ENCODE peak calls at places on chromosomes 1 and 21, in ten cellular contexts. I is NCI-H2081; N is activated naive CD4-positive, alpha-beta T cell; C is foreskin fibroblast; K is Right ventricle myocardium superior; E is activated gamma-delta T cell treated with Interleukin-2 at 50 U/mL for 16 hours; A is NCI-H1092 treated with DMSO at 0.1 percent for 48 hours; M is B cell; P is progenitor cell of endocrine pancreas; O is OCI-LY7. X is an unnamed sample.

GRCh38 chr1:201537966-201538617 is 835 bp upstream of the NAV1 start:
- DNase-seq in I (no peak), N (no peak), C (no peak), K (no peak), E (no peak), A (no peak), M (no peak), P (no peak), O (no peak), X (no peak)

GRCh38 chr21:44920694-44921604 is at the start of gene ITGB2:
- DNase-seq in I (no peak), N (no peak), C (no peak), K (peak; percentile 84), E (peak; percentile 68), A (no peak), M (peak; percentile 86), P (no peak), O (peak; percentile 20), X (no peak)

GRCh38 chr21:46124083-46124925 is 26.4 kb downstream of the COL6A2 start:
- DNase-seq in I (no peak), N (no peak), C (no peak), K (peak; percentile 34), E (peak; percentile 1), A (no peak), M (peak; percentile 28), P (peak; percentile 7), O (no peak), X (no peak)

GRCh38 chr1:42962641-42963377 is 4.1 kb upstream of the SLC2A1 start:
- DNase-seq in I (no peak), N (no peak), C (peak; percentile 72), K (no peak), E (no peak), A (peak; percentile 64), M (no peak), P (no peak), O (no peak), X (peak; percentile 97)

GRCh38 chr1:193335797-193336428 is 149.5 kb upstream of the B3GALT2 start:
- DNase-seq in I (no peak), N (no peak), C (peak; percentile 64), K (no peak), E (no peak), A (no peak), M (no peak), P (no peak), O (no peak), X (no peak)

GRCh38 chr21:42397291-42398129 is 1.7 kb upstream of the TMPRSS3 start:
- DNase-seq in I (no peak), N (no peak), C (no peak), K (no peak), E (no peak), A (no peak), M (peak; percentile 41), P (no peak), O (peak; percentile 25), X (no peak)

GRCh38 chr1:87329756-87330200 is 1.1 kb downstream of the LMO4 start:
- DNase-seq in I (no peak), N (no peak), C (no peak), K (no peak), E (no peak), A (peak; percentile 55), M (no peak), P (no peak), O (no peak), X (no peak)

GRCh38 chr1:14787604-14788003 is 189.1 kb downstream of the KAZN start:
- DNase-seq in I (no peak), N (no peak), C (no peak), K (no peak), E (no peak), A (no peak), M (no peak), P (peak; percentile 30), O (no peak), X (no peak)

GRCh38 chr1:151457911-151458882 is 1.1 kb downstream of the POGZ start:
- DNase-seq in I (peak; percentile 88), N (no peak), C (peak; percentile 60), K (peak; percentile 83), E (peak; percentile 48), A (peak; percentile 77), M (peak; percentile 75), P (peak; percentile 48), O (peak; percentile 65), X (peak; percentile 58)

GRCh38 chr1:222168621-222169020 is 379.3 kb downstream of the HHIPL2 start:
- DNase-seq in I (no peak), N (no peak), C (peak; percentile 26), K (no peak), E (no peak), A (no peak), M (no peak), P (no peak), O (no peak), X (no peak)

GRCh38 chr1:243621973-243622372 is 228.1 kb downstream of the AKT3 start:
- DNase-seq in I (no peak), N (no peak), C (no peak), K (no peak), E (no peak), A (no peak), M (no peak), P (no peak), O (no peak), X (no peak)

GRCh38 chr1:147837845-147838363 is 64.7 kb upstream of the GJA8 start:
- DNase-seq in I (no peak), N (no peak), C (no peak), K (no peak), E (no peak), A (no peak), M (no peak), P (no peak), O (no peak), X (no peak)

GRCh38 chr1:55882931-55883330 is 667.8 kb upstream of the USP24 start:
- DNase-seq in I (no peak), N (no peak), C (no peak), K (no peak), E (no peak), A (no peak), M (no peak), P (no peak), O (no peak), X (no peak)

GRCh38 chr21:28922368-28922767 is 70.3 kb downstream of the LTN1 start:
- DNase-seq in I (no peak), N (no peak), C (no peak), K (no peak), E (no peak), A (no peak), M (no peak), P (no peak), O (no peak), X (no peak)

GRCh38 chr1:10074059-10074854 is 41.5 kb downstream of the UBE4B start:
- DNase-seq in I (no peak), N (no peak), C (peak; percentile 95), K (no peak), E (peak; percentile 54), A (no peak), M (no peak), P (no peak), O (no peak), X (no peak)

GRCh38 chr1:34125721-34126380 is 39.2 kb downstream of the CSMD2 start:
- DNase-seq in I (no peak), N (no peak), C (no peak), K (no peak), E (no peak), A (no peak), M (no peak), P (no peak), O (no peak), X (no peak)

GRCh38 chr1:113325039-113325438 is 65.3 kb upstream of the MAGI3 start:
- DNase-seq in I (no peak), N (no peak), C (no peak), K (no peak), E (no peak), A (no peak), M (no peak), P (no peak), O (no peak), X (no peak)

GRCh38 chr1:201788296-201788695 is 40.7 kb upstream of the IPO9 start:
- DNase-seq in I (no peak), N (no peak), C (no peak), K (no peak), E (no peak), A (no peak), M (no peak), P (no peak), O (no peak), X (no peak)

GRCh38 chr21:42617476-42617875 is 35.9 kb upstream of the PDE9A start:
- DNase-seq in I (no peak), N (no peak), C (no peak), K (no peak), E (no peak), A (no peak), M (no peak), P (no peak), O (no peak), X (no peak)

GRCh38 chr1:23370270-23370743 is 671 bp upstream of the ZNF436 start:
- DNase-seq in I (no peak), N (no peak), C (no peak), K (no peak), E (no peak), A (no peak), M (no peak), P (no peak), O (no peak), X (no peak)

GRCh38 chr1:65084068-65084467 is 63.9 kb upstream of the AK4 start:
- DNase-seq in I (no peak), N (no peak), C (no peak), K (no peak), E (no peak), A (no peak), M (no peak), P (no peak), O (no peak), X (no peak)

GRCh38 chr1:12095822-12096263 is 32.7 kb downstream of the TNFRSF8 start:
- DNase-seq in I (no peak), N (no peak), C (no peak), K (no peak), E (no peak), A (no peak), M (no peak), P (no peak), O (peak; percentile 41), X (no peak)